ENCODE peak calls at places on chromosomes 4 and X, in nine cellular contexts. U is psoas muscle, V is esophagus squamous epithelium, S is endothelial cell of umbilical vein, H is right lobe of liver, X is neuronal stem cell, L is GM23338, N is aorta, W is PC-9. D is an unnamed sample. For H3K4me1, the result is how much of the 10 kb centered on the place peaks cover.

GRCh38 chr4:121783210-121783609 is 17.9 kb upstream of the EXOSC9 start:
- DNase-seq in N (no peak), V (no peak), L (no peak), U (no peak), S (no peak), W (no peak), H (no peak), X (no peak), D (no peak)

GRCh38 chr4:41318839-41319530 is 62.3 kb downstream of the UCHL1 start:
- DNase-seq in W (peak), N (no peak), S (peak), H (no peak), X (no peak), U (no peak), L (no peak), V (no peak), D (no peak)

GRCh38 chr4:176302283-176303275 is 17.2 kb upstream of the SPCS3 start:
- DNase-seq in V (no peak), L (no peak), H (no peak), N (no peak), S (no peak), W (peak), U (no peak), X (no peak), D (no peak)

GRCh38 chrX:10071451-10072163 is 85.2 kb upstream of the CLCN4 start:
- DNase-seq in W (no peak), S (peak), H (no peak), X (no peak), U (no peak), V (no peak), L (no peak), N (no peak), D (no peak)

GRCh38 chr4:88818650-88819470 is 121.2 kb upstream of the NAP1L5 start:
- DNase-seq in W (peak), L (peak), U (peak), N (no peak), S (peak), X (peak), H (peak), V (no peak), D (no peak)

GRCh38 chr4:155734065-155734464 is 24.8 kb upstream of the GUCY1B1 start:
- DNase-seq in L (no peak), U (no peak), V (no peak), H (no peak), W (no peak), S (no peak), X (no peak), N (no peak), D (no peak)

GRCh38 chrX:74514384-74514783 is 93.1 kb downstream of the SLC16A2 start:
- DNase-seq in U (no peak), L (peak), W (no peak), H (peak), S (no peak), N (no peak), X (no peak), V (no peak), D (no peak)

GRCh38 chrX:71151366-71151765 is 6.7 kb downstream of the NLGN3 start:
- DNase-seq in U (no peak), N (no peak), V (no peak), X (no peak), S (no peak), L (no peak), W (no peak), H (no peak), D (no peak)

GRCh38 chrX:136780738-136781137 is at the start of gene ARHGEF6:
- DNase-seq in W (no peak), N (no peak), L (no peak), H (no peak), U (no peak), X (no peak), V (no peak), S (no peak), D (no peak)

DNA sequence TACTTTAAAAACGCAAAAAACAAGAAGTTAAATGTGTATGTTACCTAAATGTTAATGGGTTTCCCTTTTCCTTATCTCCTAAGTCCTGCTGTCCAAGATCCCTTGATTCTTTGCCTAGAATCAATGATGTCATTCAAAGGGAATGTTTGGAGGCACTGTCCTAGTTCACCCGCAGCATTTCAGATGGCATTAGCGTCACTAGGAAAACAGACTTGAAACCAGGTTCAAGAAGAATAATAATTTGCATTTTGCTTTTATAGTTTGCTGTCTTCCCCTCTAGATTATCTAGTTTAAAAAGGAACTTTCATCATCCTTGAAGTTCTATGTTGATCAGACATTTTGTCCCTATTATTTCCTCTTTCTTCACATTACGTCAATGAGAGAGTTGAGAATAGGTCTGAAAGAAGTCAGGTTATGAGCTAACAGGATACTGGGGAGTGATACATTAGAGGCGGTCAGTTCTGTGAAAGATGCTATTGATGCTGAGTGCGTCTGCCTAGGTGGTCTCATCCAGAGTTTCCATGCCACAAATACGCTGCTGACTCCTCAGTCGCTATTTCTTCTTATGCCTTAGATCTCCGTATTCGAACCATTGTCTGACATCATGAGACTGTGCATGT is 234.1 kb upstream of the PGRMC2 start:
- DNase-seq in X (no peak), L (no peak), H (no peak), V (no peak), N (no peak), S (peak), U (no peak), W (no peak), D (no peak)
- H3K4me1 ChIP-seq in X (under half), L (under half), H (under half), V (under half), N (under half), S (half or more), U (under half), W (half or more), D (under half)

DNA sequence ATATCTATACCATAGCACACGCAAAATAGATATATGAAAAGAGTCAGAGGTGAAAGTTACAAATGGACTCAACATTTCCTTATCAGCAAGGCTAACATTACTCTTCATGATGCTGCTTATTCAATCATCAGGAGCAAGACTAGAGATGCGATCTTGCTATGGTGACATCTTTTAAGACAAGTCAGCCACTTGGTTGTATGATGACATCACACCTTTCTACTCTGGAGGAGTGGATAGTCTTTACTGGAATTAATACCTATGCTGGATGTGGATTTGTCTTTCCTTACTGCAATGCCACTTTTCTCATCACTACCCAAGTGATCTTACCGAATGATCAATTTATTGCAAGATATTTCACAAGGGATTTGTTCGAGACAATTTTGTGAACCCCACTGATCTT is 87.0 kb upstream of the SPOCK3 start:
- DNase-seq in X (no peak), H (no peak), N (no peak), V (no peak), L (no peak), U (no peak), W (no peak), S (no peak), D (no peak)
- H3K27ac ChIP-seq in X (no peak), H (no peak), N (no peak), V (no peak), L (no peak), U (no peak), W (no peak), S (no peak), D (no peak)

GRCh38 chr4:27218013-27218412 is 357.4 kb downstream of the STIM2 start:
- DNase-seq in U (no peak), W (no peak), X (no peak), S (no peak), H (no peak), N (no peak), L (no peak), V (no peak), D (no peak)
- H3K4me3 ChIP-seq in U (no peak), W (no peak), X (no peak), S (no peak), H (no peak), N (no peak), L (no peak), V (no peak), D (no peak)

GRCh38 chrX:39905946-39906345 is 191.8 kb downstream of the BCOR start:
- DNase-seq in H (no peak), W (no peak), X (no peak), U (no peak), V (no peak), N (no peak), S (peak), L (no peak), D (no peak)
- H3K4me1 ChIP-seq in H (under half), W (under half), X (under half), U (under half), V (under half), N (under half), S (under half), L (under half), D (under half)

DNA sequence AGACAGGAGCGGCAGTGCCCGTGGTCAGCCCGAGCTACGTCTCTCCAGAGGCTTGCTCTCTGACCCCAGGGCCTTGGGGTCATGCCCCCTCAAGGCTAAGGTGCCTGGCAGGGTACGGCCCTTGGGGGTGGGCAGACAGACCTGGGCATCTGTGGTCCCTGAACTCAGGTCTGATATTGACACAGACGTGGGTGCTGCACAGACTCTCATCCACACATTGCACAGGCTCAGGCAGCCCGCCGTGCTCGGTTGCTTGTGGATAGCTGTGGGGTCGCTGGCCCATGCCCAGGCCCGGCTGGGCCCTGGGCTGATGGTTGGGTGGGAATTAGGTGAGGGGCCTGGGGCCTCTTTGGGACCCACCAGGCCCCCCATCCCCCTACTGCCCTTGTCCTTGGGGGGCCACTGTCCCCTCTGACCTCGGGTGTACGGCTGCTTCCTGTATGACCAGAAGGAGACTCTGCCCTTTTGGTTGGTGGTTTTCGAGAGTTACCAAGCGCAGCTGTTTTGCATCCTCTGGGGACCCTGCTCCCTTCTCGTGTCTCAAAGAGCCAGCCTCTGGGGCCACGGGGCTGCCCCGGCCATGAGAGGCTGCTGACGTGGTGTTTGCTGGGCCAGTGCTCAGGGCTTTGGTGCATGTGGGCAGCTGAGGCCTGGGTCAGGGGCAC is 10.1 kb downstream of the FGFRL1 start:
- DNase-seq in S (no peak), L (no peak), H (no peak), U (no peak), W (no peak), N (no peak), V (no peak), X (no peak), D (no peak)
- H3K27ac ChIP-seq in S (no peak), L (no peak), H (no peak), U (no peak), W (no peak), N (no peak), V (no peak), X (no peak), D (no peak)

DNA sequence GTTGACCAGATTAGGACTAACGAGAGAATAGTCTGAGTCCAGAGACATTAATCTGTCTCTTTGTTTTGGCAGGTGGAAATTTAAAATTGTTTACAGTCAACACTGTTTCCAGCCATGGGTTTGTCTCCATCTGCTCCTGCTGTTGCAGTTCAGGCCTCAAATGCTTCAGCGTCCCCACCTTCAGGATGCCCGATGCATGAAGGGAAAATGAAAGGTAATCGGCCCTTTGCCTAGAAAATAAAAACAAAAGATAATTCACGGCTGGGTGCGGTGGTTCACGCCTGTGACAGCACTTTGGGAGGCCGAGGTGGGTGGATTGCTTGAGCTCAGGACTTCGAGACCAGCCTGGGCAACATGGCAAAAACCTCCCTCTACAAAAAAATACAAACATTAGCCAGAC is 815 bp downstream of the HCCS start:
- DNase-seq in L (no peak), U (no peak), X (no peak), H (no peak), V (no peak), W (no peak), N (no peak), S (no peak), D (no peak)
- H3K4me3 ChIP-seq in L (peak), U (peak), X (peak), H (peak), V (peak), W (peak), N (no peak), S (peak), D (peak)

DNA sequence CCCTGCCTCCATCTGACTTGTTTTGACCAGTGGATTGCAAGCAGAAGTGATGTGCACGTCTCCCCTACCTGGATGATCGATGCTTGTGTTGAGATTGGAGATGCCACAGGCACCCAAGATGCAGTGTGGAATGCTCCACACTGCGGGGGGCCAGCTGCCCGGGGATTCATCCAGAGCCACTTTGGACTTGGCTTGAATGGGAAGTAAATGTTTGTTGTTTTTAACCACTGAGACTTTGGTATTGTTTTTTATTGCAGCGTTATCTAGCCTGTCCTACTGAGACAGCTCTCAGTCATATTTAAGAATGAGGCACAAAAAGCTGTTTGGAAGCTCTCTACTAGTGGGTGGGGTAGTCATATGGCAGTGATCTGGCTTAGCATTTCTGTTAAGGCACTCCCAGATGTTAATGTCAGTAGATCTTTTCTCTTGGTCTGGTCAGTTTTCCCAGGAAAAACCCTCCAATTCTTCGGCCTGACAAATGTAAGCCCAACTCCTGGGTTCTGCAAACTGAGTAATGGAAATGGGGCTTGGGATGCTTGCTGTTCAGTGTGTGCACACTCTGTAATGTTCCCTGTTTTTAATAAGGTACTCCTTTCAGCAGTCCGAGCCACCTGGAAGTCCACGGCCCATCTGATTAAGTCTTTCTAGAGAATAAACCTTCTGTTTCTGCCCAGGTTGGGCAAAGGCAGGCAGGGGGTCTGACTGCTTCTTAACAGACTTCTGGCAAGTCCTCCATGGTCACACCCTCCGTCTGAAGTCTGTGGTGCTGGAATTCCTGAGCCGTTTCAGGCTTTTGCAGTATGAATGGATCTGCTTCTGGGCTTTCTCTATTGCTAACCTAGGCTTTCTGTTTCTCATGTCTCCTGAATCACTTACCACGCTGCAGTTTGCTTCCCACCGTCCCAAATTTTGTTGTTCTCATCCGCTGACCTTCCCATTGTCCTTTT is 74.8 kb downstream of the WWC2 start:
- DNase-seq in X (peak), V (no peak), U (no peak), L (peak), N (no peak), W (no peak), S (peak), H (no peak), D (no peak)
- H3K4me1 ChIP-seq in X (under half), V (under half), U (under half), L (half or more), N (under half), W (under half), S (under half), H (under half), D (under half)

D was measured in kidney.